ENCODE peak calls at places on chromosomes 3 and 15, in six cellular contexts. H is transverse colon; V is ovary; S is tibial nerve; Z is tibial artery; Q is CD4-positive, alpha-beta T cell. D is an unnamed sample.

GRCh38 chr3:89059201-89059600 is 48.2 kb upstream of the EPHA3 start:
- DNase-seq in H (no peak), Z (peak; percentile 75), Q (no peak), V (no peak), S (no peak), D (peak; percentile 87)

GRCh38 chr3:52203701-52204100 is 5.7 kb downstream of the ALAS1 start:
- DNase-seq in Z (no peak), Q (no peak), V (no peak), S (no peak), H (no peak), D (no peak)

GRCh38 chr3:184800349-184800748 is 11.6 kb upstream of the VPS8 start:
- DNase-seq in Q (no peak), H (peak; percentile 50), Z (no peak), S (no peak), V (no peak), D (no peak)

GRCh38 chr3:76096836-76097587 is 311.7 kb upstream of the ZNF717 start:
- DNase-seq in Q (no peak), S (no peak), Z (no peak), V (no peak), H (no peak), D (peak; percentile 54)

GRCh38 chr3:188403404-188403803 is 249.4 kb downstream of the LPP start:
- DNase-seq in Z (no peak), S (no peak), H (no peak), Q (no peak), V (no peak), D (no peak)

GRCh38 chr15:89928421-89928820 is 15.7 kb upstream of the ARPIN start:
- DNase-seq in H (no peak), S (no peak), Z (no peak), V (no peak), Q (no peak), D (no peak)

GRCh38 chr3:105938101-105938500 is 69.3 kb upstream of the CBLB start:
- DNase-seq in S (no peak), H (no peak), Q (no peak), Z (no peak), V (no peak), D (no peak)

GRCh38 chr3:186107148-186108105 is 1.5 kb downstream of the ETV5 start:
- DNase-seq in H (peak; percentile 51), V (peak; percentile 47), Q (peak; percentile 33), Z (peak; percentile 76), S (peak; percentile 40), D (peak; percentile 55)

GRCh38 chr15:68739390-68740075 is 81.2 kb downstream of the ANP32A start:
- DNase-seq in H (no peak), Z (no peak), Q (no peak), V (no peak), S (no peak), D (no peak)

GRCh38 chr3:107795514-107796094 is 272.8 kb downstream of the BBX start:
- DNase-seq in S (no peak), V (no peak), Q (no peak), Z (no peak), H (no peak), D (no peak)

GRCh38 chr15:82122754-82123400 is 77.1 kb upstream of the MEX3B start:
- DNase-seq in Z (peak; percentile 70), V (peak; percentile 82), S (no peak), H (no peak), Q (no peak), D (peak; percentile 99)

GRCh38 chr3:196810963-196811581 is 56.6 kb upstream of the SENP5 start:
- DNase-seq in Z (no peak), S (no peak), V (no peak), Q (no peak), H (no peak), D (no peak)

GRCh38 chr3:101803152-101803782 is 24.3 kb downstream of the NXPE3 start:
- DNase-seq in Q (peak; percentile 28), Z (no peak), H (peak; percentile 51), V (peak; percentile 63), S (no peak), D (peak; percentile 38)

GRCh38 chr15:58475573-58476524 is 44.1 kb downstream of the LIPC start:
- DNase-seq in H (no peak), Z (no peak), S (no peak), V (no peak), Q (no peak), D (no peak)

GRCh38 chr3:191324936-191325335 is 4.3 kb upstream of the CCDC50 start:
- DNase-seq in Z (no peak), Q (no peak), H (no peak), V (no peak), S (no peak), D (no peak)

GRCh38 chr3:146072061-146072460 is 88.9 kb downstream of the PLOD2 start:
- DNase-seq in Z (no peak), V (no peak), Q (no peak), S (no peak), H (no peak), D (no peak)

GRCh38 chr3:63523100-63523499 is 129.4 kb upstream of the SNTN start:
- DNase-seq in Q (no peak), V (no peak), S (no peak), H (no peak), Z (no peak), D (no peak)

GRCh38 chr3:11045536-11045935 is 53.0 kb downstream of the SLC6A1 start:
- DNase-seq in S (no peak), Z (no peak), H (no peak), V (no peak), Q (no peak), D (no peak)

GRCh38 chr3:132006605-132007204 is 28.1 kb downstream of the CPNE4 start:
- DNase-seq in H (peak; percentile 12), V (no peak), Z (no peak), Q (no peak), S (no peak), D (peak; percentile 23)

GRCh38 chr3:59308684-59309083 is 258.9 kb upstream of the CFAP20DC start:
- DNase-seq in Q (no peak), Z (no peak), S (no peak), V (no peak), H (no peak), D (no peak)

GRCh38 chr3:190594171-190594570 is 80.3 kb downstream of the IL1RAP start:
- DNase-seq in V (no peak), Q (no peak), S (no peak), H (no peak), Z (no peak), D (no peak)

GRCh38 chr15:93088200-93088980 is 621 bp downstream of the RGMA start:
- DNase-seq in Z (no peak), V (peak; percentile 40), S (no peak), H (no peak), Q (no peak), D (no peak)

GRCh38 chr3:133821767-133822638 is 16.4 kb downstream of the SRPRB start:
- DNase-seq in S (peak; percentile 57), V (peak; percentile 52), Z (peak; percentile 71), H (peak; percentile 58), Q (no peak), D (peak; percentile 55)

GRCh38 chr3:4976109-4976508 is 3.1 kb upstream of the BHLHE40 start:
- DNase-seq in Z (peak; percentile 81), Q (no peak), S (no peak), V (peak; percentile 46), H (peak; percentile 60), D (peak; percentile 74)

GRCh38 chr3:2727566-2728318 is 382.4 kb downstream of the IL5RA start:
- DNase-seq in S (no peak), H (no peak), Q (no peak), Z (no peak), V (no peak), D (no peak)

GRCh38 chr3:64056616-64057165 is 33.4 kb upstream of the PSMD6 start:
- DNase-seq in S (no peak), V (no peak), Z (no peak), Q (no peak), H (no peak), D (peak; percentile 11)

GRCh38 chr15:31302778-31303433 is 23.7 kb upstream of the KLF13 start:
- DNase-seq in Z (peak; percentile 60), S (no peak), V (no peak), Q (no peak), H (no peak), D (no peak)

GRCh38 chr15:92979011-92979701 is 79.0 kb downstream of the CHD2 start:
- DNase-seq in V (no peak), H (no peak), Q (no peak), S (no peak), Z (no peak), D (no peak)

GRCh38 chr15:75156306-75157215 is 45.1 kb upstream of the C15orf39 start:
- DNase-seq in Q (no peak), S (no peak), V (no peak), H (no peak), Z (no peak), D (no peak)

GRCh38 chr3:64954995-64955636 is 267.3 kb upstream of the ADAMTS9 start:
- DNase-seq in S (no peak), Z (peak; percentile 72), H (peak; percentile 41), V (peak; percentile 34), Q (no peak), D (no peak)

GRCh38 chr3:10628902-10629700 is 123.7 kb upstream of the ATP2B2 start:
- DNase-seq in Z (no peak), H (no peak), Q (no peak), S (no peak), V (no peak), D (no peak)

DNA sequence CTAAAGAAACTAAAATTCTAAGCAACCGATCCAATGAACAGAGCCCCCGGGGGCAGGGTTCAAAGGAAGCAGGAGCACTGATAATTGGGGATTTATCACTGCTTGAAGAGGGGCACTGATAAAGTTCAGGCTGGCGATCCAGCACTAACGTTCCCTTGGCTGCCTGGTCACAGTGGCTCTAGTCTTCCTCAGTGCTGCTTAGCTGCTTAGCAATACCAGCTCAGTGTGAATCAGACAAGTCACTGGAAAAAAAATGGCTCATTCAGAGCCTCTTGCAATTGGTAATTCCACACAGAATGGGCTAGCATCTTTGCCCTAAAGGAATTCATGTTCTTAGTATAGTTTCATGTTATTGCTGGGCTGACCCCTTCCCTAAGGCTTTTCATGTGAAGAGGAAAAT is 95.7 kb upstream of the SLC2A2 start:
- DNase-seq in H (no peak), Z (no peak), V (no peak), Q (no peak), S (no peak), D (no peak)
- H3K27ac ChIP-seq in H (no peak overlapping the region), Z (no peak overlapping the region), V (no peak overlapping the region), Q (no peak overlapping the region), S (no peak overlapping the region), D (no peak overlapping the region)

GRCh38 chr3:81638480-81638879 is 123.0 kb downstream of the GBE1 start:
- DNase-seq in H (no peak), S (no peak), Z (no peak), Q (no peak), V (no peak), D (no peak)
- H3K27ac ChIP-seq in H (no peak overlapping the region), S (no peak overlapping the region), Z (no peak overlapping the region), Q (no peak overlapping the region), V (no peak overlapping the region), D (no peak overlapping the region)

DNA sequence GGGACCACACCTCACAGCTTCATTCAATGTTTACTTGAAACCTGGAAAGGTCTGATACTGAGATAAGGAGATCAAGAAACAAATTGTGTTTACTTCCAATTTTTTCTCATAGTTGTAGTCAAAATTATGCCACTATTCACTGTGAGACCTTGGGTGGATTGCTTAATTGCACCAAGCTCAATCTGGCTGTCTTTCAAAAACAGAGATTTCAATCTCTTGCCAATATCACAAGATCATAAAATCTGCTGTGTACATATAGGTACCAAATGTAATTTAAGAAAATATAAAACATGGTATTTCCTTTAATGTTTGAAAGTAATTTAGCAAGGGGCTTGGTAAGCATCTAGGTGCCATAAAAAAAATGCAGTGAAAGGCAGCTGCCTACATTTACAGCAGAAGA is 186.3 kb upstream of the THBS1 start:
- DNase-seq in Q (no peak), V (no peak), H (no peak), S (no peak), Z (no peak), D (no peak)
- H3K27ac ChIP-seq in Q (no peak overlapping the region), V (no peak overlapping the region), H (peak overlapping the region; percentile 62), S (no peak overlapping the region), Z (no peak overlapping the region), D (no peak overlapping the region)

GRCh38 chr3:177362646-177363045 is 165.4 kb upstream of the TBL1XR1 start:
- DNase-seq in Q (no peak), Z (no peak), S (no peak), H (peak; percentile 40), V (no peak), D (no peak)
- H3K27ac ChIP-seq in Q (no peak overlapping the region), Z (peak overlapping the region; percentile 74), S (no peak overlapping the region), H (peak overlapping the region; percentile 94), V (no peak overlapping the region), D (no peak overlapping the region)

D was measured in brain microvascular endothelial cell.